ENCODE peak calls at places on chromosomes 16 and 17, in nine cellular contexts. Y is tibial artery, C is keratinocyte, M is uterus, V is adrenal gland, E is IMR-90, Q is prostate gland, Z is fibroblast of lung, N is HL-60. A is an unnamed sample.

GRCh38 chr16:2686912-2687507 is 4.7 kb downstream of the KCTD5 start:
- DNase-seq in Y (peak; percentile 76), C (no peak), M (no peak), V (no peak), E (no peak), Q (no peak), Z (no peak), N (no peak), A (no peak)

GRCh38 chr17:44907696-44908470 is 7.4 kb downstream of the GFAP start:
- DNase-seq in Y (no peak), C (no peak), M (peak; percentile 8), V (no peak), E (no peak), Q (no peak), Z (no peak), N (no peak), A (no peak)

GRCh38 chr16:28974007-28974436 is 556 bp upstream of the SPNS1 start:
- DNase-seq in Y (no peak), C (peak; percentile 49), M (peak; percentile 53), V (peak; percentile 38), E (peak; percentile 65), Q (no peak), Z (peak; percentile 52), N (peak; percentile 45), A (peak; percentile 20)

GRCh38 chr17:78767806-78768205 is 14.3 kb downstream of the CYTH1 start:
- DNase-seq in Y (no peak), C (no peak), M (no peak), V (no peak), E (peak; percentile 49), Q (peak; percentile 49), Z (peak; percentile 32), N (no peak), A (no peak)

GRCh38 chr17:59751955-59752413 is 44.5 kb downstream of the VMP1 start:
- DNase-seq in Y (no peak), C (no peak), M (no peak), V (no peak), E (no peak), Q (no peak), Z (no peak), N (no peak), A (no peak)

GRCh38 chr16:22326771-22327445 is 29.7 kb downstream of the POLR3E start:
- DNase-seq in Y (no peak), C (no peak), M (no peak), V (no peak), E (no peak), Q (no peak), Z (no peak), N (no peak), A (no peak)

GRCh38 chr17:82234211-82235055 is 5.6 kb downstream of the SLC16A3 start:
- DNase-seq in Y (peak; percentile 66), C (no peak), M (no peak), V (no peak), E (no peak), Q (no peak), Z (no peak), N (peak; percentile 50), A (no peak)

GRCh38 chr16:3192476-3193019 is 4.5 kb downstream of the OR1F1 start:
- DNase-seq in Y (no peak), C (no peak), M (no peak), V (no peak), E (no peak), Q (no peak), Z (no peak), N (no peak), A (no peak)

GRCh38 chr17:78019976-78020716 is 61.6 kb downstream of the TNRC6C start:
- DNase-seq in Y (no peak), C (no peak), M (no peak), V (no peak), E (no peak), Q (no peak), Z (no peak), N (no peak), A (no peak)

GRCh38 chr17:35433075-35433894 is 985 bp upstream of the SLFN12 start:
- DNase-seq in Y (peak; percentile 76), C (peak; percentile 98), M (peak; percentile 88), V (peak; percentile 93), E (peak; percentile 100), Q (peak; percentile 72), Z (peak; percentile 100), N (peak; percentile 54), A (peak; percentile 93)
- H3K4me3 ChIP-seq in Y (peak overlapping the region; percentile 77), C (peak overlapping the region; percentile 47), M (peak overlapping the region; percentile 71), V (peak overlapping the region; percentile 44), E (peak overlapping the region; percentile 59), Q (peak overlapping the region; percentile 36), Z (peak overlapping the region; percentile 78), N (no peak overlapping the region), A (peak overlapping the region; percentile 66)

DNA sequence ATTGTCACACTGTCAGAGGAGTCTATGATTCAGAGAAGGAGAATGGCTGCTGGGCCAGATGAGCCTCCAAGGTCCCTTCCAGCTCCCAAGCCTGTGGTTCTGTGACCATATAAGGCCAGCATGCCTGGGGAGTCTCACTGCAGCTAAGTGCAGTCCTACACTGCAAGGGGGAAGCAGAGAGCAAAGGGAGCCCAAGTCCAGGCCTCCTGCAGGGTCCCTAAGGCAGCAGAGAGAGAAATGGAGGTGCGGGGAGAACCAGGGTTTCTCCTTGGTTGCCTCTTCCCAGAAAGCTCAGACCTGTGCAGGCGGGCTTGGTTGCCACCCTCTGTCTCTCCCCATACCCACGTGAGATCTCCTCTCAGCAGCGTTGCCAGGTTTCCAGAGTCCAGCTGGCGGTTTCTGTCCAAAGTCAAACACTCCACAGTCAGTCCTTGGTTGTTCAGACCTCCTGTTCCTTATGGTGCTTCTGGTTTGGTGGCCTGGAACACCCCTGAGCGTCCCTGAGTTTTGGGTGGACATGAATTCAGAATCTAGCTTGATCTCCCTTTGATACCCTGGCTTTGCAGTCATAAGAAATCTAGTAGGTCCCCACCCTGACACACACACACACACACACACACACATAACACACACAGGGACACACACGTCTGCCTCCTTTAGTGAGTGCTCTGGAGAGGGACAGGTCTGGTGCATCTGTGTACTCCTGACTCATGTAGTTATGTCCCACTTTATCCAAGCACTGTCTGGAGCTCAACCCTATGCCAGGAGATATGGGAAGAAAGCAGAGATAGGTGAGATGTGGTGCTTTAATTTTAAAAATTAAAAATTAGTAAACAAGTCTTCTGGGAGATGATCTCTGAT is 78.8 kb downstream of the GNAO1 start:
- DNase-seq in Y (peak; percentile 87), C (no peak), M (peak; percentile 36), V (no peak), E (peak; percentile 86), Q (no peak), Z (peak; percentile 87), N (no peak), A (no peak)
- TF ChIP-seq CTCF in Y (peak; percentile 49), C (no peak), M (no peak), V (no peak), E (peak; percentile 52), Q (no peak), Z (no peak), N (no peak), A (no peak)

DNA sequence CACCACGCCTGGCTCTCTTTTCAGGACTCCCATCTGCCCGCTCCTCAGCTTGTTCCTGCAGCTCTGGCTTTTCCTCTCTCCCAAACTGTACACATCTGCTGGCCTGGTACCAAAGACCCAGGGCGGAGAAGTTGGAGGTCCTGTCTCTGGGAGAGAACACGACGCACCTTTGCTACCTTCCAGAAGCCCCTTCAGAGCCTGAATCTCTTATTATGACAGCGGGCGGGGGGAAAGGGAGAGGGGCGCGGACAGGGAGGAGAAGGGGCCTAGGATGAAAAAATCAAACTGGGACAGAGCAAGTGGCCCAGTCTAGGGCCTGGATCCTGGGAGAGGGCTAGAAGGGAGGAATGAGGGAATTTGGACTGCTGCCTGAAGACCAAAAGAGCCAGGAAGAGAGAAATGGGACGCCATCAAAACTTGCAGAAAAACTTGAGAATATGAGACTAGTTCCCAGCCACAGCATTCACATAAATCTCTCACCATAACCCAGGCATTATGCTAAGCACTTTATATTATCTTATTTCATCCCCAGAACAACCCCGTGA is 2.5 kb upstream of the PER1 start:
- DNase-seq in Y (no peak), C (no peak), M (no peak), V (no peak), E (no peak), Q (no peak), Z (no peak), N (no peak), A (no peak)
- H3K4me3 ChIP-seq in Y (peak overlapping the region; percentile 91), C (peak overlapping the region; percentile 79), M (peak overlapping the region; percentile 93), V (peak overlapping the region; percentile 74), E (no peak overlapping the region), Q (peak overlapping the region; percentile 71), Z (peak overlapping the region; percentile 77), N (no peak overlapping the region), A (peak overlapping the region; percentile 90)

GRCh38 chr16:88407807-88408206 is 25.0 kb downstream of the ZNF469 start:
- DNase-seq in Y (no peak), C (no peak), M (no peak), V (no peak), E (no peak), Q (no peak), Z (no peak), N (peak; percentile 4), A (no peak)

GRCh38 chr16:88405325-88406060 is 22.7 kb downstream of the ZNF469 start:
- DNase-seq in Y (peak; percentile 77), C (no peak), M (no peak), V (no peak), E (peak; percentile 46), Q (peak; percentile 27), Z (peak; percentile 53), N (no peak), A (no peak)

GRCh38 chr16:88404769-88405168 is 22.0 kb downstream of the ZNF469 start:
- DNase-seq in Y (no peak), C (no peak), M (no peak), V (no peak), E (no peak), Q (no peak), Z (no peak), N (no peak), A (no peak)

GRCh38 chr16:88407042-88407420 is 24.3 kb downstream of the ZNF469 start:
- DNase-seq in Y (no peak), C (no peak), M (no peak), V (no peak), E (no peak), Q (no peak), Z (no peak), N (no peak), A (no peak)

DNA sequence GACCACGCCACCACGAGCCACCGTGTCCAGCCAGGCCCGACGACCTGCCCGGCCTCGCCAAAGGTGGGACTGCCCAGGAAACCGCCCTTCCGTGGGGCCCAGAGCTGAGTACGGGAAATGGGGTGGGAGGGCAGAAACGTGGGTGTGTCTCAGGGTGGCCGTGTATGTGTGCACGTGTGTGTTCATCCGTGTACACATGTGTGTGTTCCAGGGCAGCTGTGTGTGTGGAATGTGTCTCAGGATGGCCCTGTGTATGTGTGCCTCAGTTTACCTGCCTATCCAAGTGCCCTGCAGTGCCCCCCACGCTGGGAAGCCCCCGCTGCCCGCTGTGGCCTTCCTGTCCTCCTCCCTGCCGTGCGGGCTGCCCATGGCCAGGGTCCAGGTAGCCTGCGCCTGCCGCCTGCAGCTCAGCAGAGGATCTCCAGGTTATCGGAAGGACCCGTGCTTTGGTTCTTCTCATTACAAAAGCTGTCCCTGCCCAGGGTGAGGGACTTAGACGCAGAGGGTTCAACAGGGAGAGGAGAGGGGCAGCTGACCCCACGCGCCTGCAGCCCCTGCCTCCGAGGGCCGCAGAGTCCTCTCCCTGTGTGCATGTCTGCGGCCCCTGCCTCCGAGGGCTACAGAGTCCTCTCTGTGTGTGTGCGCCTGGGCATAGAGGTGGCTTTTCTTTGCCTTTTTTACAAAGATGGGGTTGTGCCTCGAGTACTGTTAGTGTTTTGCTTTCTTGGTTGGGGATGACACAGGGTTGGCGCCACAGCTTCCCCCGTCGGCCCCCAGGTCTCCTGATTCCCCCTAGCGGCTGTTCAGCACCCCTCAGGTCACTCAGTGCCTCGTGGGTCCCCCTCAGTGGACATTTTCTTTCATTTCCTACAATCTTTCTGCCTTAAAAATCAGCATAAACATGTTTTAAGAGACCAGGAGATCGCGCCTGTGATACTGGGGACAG is 23.6 kb downstream of the ZNF469 start:
- DNase-seq in Y (no peak), C (no peak), M (no peak), V (no peak), E (no peak), Q (no peak), Z (no peak), N (no peak), A (no peak)
- TF ChIP-seq CTCF in Y (no peak), C (no peak), M (no peak), V (no peak), E (peak; percentile 23), Q (peak; percentile 25), Z (peak; percentile 8), N (no peak), A (no peak)